ENCODE peak calls at places on chromosomes 7 and 10, in four cellular contexts. X, U, W and J are unnamed samples.

GRCh38 chr10:112343056-112343806 is 30.7 kb upstream of the ACSL5 start:
- DNase-seq in U (no peak), X (no peak), W (no peak), J (no peak)

GRCh38 chr7:26410156-26410555 is 118.5 kb downstream of the SNX10 start:
- DNase-seq in W (no peak), X (no peak), U (no peak), J (no peak)

GRCh38 chr10:35552622-35553342 is 52.4 kb upstream of the GJD4 start:
- DNase-seq in U (no peak), W (no peak), X (no peak), J (no peak)

GRCh38 chr7:80921130-80921529 is 2.3 kb upstream of the SEMA3C start:
- DNase-seq in U (no peak), X (no peak), W (no peak), J (no peak)

GRCh38 chr10:128537888-128538287 is 411.7 kb upstream of the MKI67 start:
- DNase-seq in X (no peak), W (no peak), U (no peak), J (no peak)

GRCh38 chr10:119633538-119634218 is 17.5 kb upstream of the BAG3 start:
- DNase-seq in W (no peak), U (no peak), X (no peak), J (no peak)

GRCh38 chr7:5232874-5233273 is 42.8 kb downstream of the WIPI2 start:
- DNase-seq in U (no peak), W (no peak), X (no peak), J (no peak)

GRCh38 chr7:52634996-52635395 is 400.4 kb upstream of the POM121L12 start:
- DNase-seq in X (no peak), W (no peak), U (no peak), J (no peak)

GRCh38 chr10:688621-689426 is 644 bp downstream of the DIP2C start:
- DNase-seq in W (peak), U (no peak), X (no peak), J (peak)

GRCh38 chr10:3074145-3074665 is 6.9 kb downstream of the PFKP start:
- DNase-seq in X (no peak), W (peak), U (peak), J (no peak)

GRCh38 chr7:122790132-122790531 is 87.4 kb upstream of the RNF148 start:
- DNase-seq in W (no peak), U (no peak), X (no peak), J (no peak)

GRCh38 chr10:23341004-23341403 is 3.6 kb downstream of the C10orf67 start:
- DNase-seq in U (no peak), X (no peak), W (no peak), J (no peak)

GRCh38 chr7:30244340-30244739 is 40.1 kb upstream of the ZNRF2 start:
- DNase-seq in X (no peak), U (no peak), W (no peak), J (no peak)

GRCh38 chr7:47622946-47623640 is 41.2 kb upstream of the TNS3 start:
- DNase-seq in W (no peak), U (no peak), X (no peak), J (no peak)

GRCh38 chr7:6416516-6417145 is 31.1 kb downstream of the DAGLB start:
- DNase-seq in U (no peak), X (peak), W (no peak), J (no peak)

GRCh38 chr7:143284591-143285453 is at the start of gene TMEM139:
- DNase-seq in U (peak), X (no peak), W (peak), J (peak)
- TF ChIP-seq POLR2A in U (no peak), X (no peak), W (peak), J (no peak)

GRCh38 chr7:23531794-23532489 is at the start of gene TRA2A:
- DNase-seq in W (peak), X (peak), U (peak), J (peak)
- TF ChIP-seq POLR2A in W (peak), X (peak), U (peak), J (peak)

GRCh38 chr10:7485267-7485601 is 74.4 kb upstream of the SFMBT2 start:
- DNase-seq in W (no peak), U (no peak), X (no peak), J (no peak)

GRCh38 chr10:7482992-7483391 is 72.2 kb upstream of the SFMBT2 start:
- DNase-seq in X (no peak), U (no peak), W (no peak), J (no peak)

GRCh38 chr10:7486533-7486932 is 75.7 kb upstream of the SFMBT2 start:
- DNase-seq in X (no peak), U (peak), W (no peak), J (no peak)

GRCh38 chr10:7483848-7484247 is 73.0 kb upstream of the SFMBT2 start:
- DNase-seq in X (no peak), W (no peak), U (no peak), J (no peak)

GRCh38 chr10:7484456-7485266 is 73.8 kb upstream of the SFMBT2 start:
- DNase-seq in X (no peak), U (no peak), W (no peak), J (no peak)
- TF ChIP-seq POLR2A in X (no peak), U (no peak), W (no peak), J (no peak)

GRCh38 chr7:139976838-139977656 is 85.7 kb downstream of the PARP12 start:
- DNase-seq in W (no peak), U (peak), X (no peak), J (no peak)
- TF ChIP-seq POLR2A in W (no peak), U (peak), X (no peak), J (no peak)

DNA sequence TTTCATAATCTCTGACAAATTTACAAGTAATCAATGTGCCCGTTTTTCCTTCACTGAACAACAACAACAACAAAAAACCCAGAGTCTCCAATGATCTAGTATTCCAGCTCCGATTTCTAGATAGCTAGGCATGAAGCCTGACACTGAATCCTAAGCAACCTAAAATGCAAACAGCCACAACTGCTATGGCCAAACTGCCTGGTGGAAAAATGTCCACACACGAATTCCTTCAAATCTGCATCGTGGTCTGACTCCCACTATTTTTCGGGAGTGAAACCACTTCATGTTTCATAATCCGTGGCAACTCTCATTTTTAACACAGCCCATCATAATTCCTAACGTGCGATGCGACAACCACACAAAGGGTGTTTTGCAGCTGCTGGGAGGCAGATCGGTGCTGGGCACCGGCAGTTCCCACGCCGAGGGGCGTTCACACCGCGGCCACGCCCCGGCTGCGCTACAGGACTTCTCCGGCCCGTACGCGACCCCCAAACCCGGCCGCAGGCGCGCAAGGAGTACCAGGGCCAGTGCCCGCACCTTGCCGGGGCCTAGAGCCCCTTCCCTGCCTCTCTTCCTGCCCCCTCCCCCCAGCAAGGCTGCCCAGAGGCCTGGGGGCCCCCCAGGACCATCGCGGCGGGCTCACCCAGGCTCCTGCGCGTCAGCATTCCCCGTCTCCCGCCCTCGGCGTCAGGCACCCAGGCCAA is 814 bp downstream of the RUFY2 start:
- DNase-seq in X (no peak), U (peak), W (peak), J (peak)
- TF ChIP-seq POLR2A in X (no peak), U (no peak), W (no peak), J (no peak)

GRCh38 chr10:79142064-79142491 is 73.3 kb downstream of the ZMIZ1 start:
- DNase-seq in W (no peak), U (no peak), X (no peak), J (no peak)
- TF ChIP-seq POLR2A in W (no peak), U (no peak), X (no peak), J (no peak)